ENCODE peak calls at places on chromosome 4, in four cellular contexts. P, I, L and T are unnamed samples.

GRCh38 chr4:68865178-68865638 is 49.4 kb downstream of the UGT2B10 start:
- DNase-seq in I (no peak), P (no peak), L (no peak), T (no peak)

GRCh38 chr4:72817012-72817411 is 248.0 kb upstream of the ADAMTS3 start:
- DNase-seq in L (no peak), P (peak; percentile 46), I (peak; percentile 4), T (no peak)

GRCh38 chr4:20311863-20312262 is 60.2 kb downstream of the SLIT2 start:
- DNase-seq in I (peak; percentile 53), P (peak; percentile 57), L (no peak), T (no peak)

GRCh38 chr4:173485164-173485563 is 44.9 kb downstream of the HAND2 start:
- DNase-seq in P (no peak), L (no peak), I (no peak), T (no peak)

GRCh38 chr4:128354205-128354821 is 66.7 kb upstream of the PGRMC2 start:
- DNase-seq in I (peak; percentile 79), P (peak; percentile 62), L (peak; percentile 11), T (no peak)

GRCh38 chr4:119025440-119025839 is 110.2 kb upstream of the MYOZ2 start:
- DNase-seq in P (no peak), L (no peak), I (peak; percentile 33), T (no peak)

GRCh38 chr4:123832173-123833026 is 435.8 kb downstream of the SPRY1 start:
- DNase-seq in I (peak; percentile 80), P (peak; percentile 99), L (no peak), T (no peak)

GRCh38 chr4:105455998-105456397 is 17.9 kb downstream of the PPA2 start:
- DNase-seq in P (no peak), I (no peak), L (no peak), T (no peak)

GRCh38 chr4:94766856-94767255 is 9.1 kb downstream of the BMPR1B start:
- DNase-seq in L (no peak), I (peak; percentile 35), P (peak; percentile 43), T (no peak)

GRCh38 chr4:82726601-82727000 is 72.0 kb downstream of the SCD5 start:
- DNase-seq in P (no peak), L (no peak), I (no peak), T (no peak)

GRCh38 chr4:149409186-149410056 is 406.2 kb downstream of the IQCM start:
- DNase-seq in L (no peak), P (peak; percentile 46), I (peak; percentile 76), T (no peak)

GRCh38 chr4:172356002-172356401 is 542.8 kb downstream of the GALNTL6 start:
- DNase-seq in L (no peak), I (no peak), P (no peak), T (no peak)

GRCh38 chr4:21806991-21807390 is 141.6 kb downstream of the KCNIP4 start:
- DNase-seq in L (no peak), I (no peak), P (no peak), T (no peak)

GRCh38 chr4:41146196-41146595 is 68.1 kb downstream of the APBB2 start:
- DNase-seq in I (no peak), P (no peak), L (no peak), T (no peak)

GRCh38 chr4:32789026-32789608 is 2068.9 kb downstream of the PCDH7 start:
- DNase-seq in L (no peak), I (no peak), P (no peak), T (no peak)

GRCh38 chr4:128039568-128039967 is 21.5 kb upstream of the LARP1B start:
- DNase-seq in I (no peak), P (no peak), L (no peak), T (no peak)

GRCh38 chr4:66430856-66431255 is 760.6 kb upstream of the EPHA5 start:
- DNase-seq in P (peak; percentile 70), L (peak; percentile 2), I (peak; percentile 7), T (no peak)

GRCh38 chr4:578451-579443 is 2.7 kb upstream of the TMEM271 start:
- DNase-seq in P (no peak), L (no peak), I (no peak), T (no peak)

GRCh38 chr4:40924096-40924792 is 174.5 kb downstream of the NSUN7 start:
- DNase-seq in P (no peak), L (peak; percentile 40), I (peak; percentile 89), T (peak; percentile 39)

GRCh38 chr4:186669159-186669720 is 54.4 kb downstream of the FAT1 start:
- DNase-seq in L (no peak), P (peak; percentile 47), I (peak; percentile 68), T (no peak)

GRCh38 chr4:5054532-5054931 is 3.3 kb downstream of the STK32B start:
- DNase-seq in L (no peak), P (no peak), I (no peak), T (no peak)

GRCh38 chr4:128958194-128958593 is 135.1 kb downstream of the SCLT1 start:
- DNase-seq in I (no peak), L (no peak), P (no peak), T (no peak)

GRCh38 chr4:171929907-171930306 is 116.7 kb downstream of the GALNTL6 start:
- DNase-seq in L (no peak), I (no peak), P (no peak), T (no peak)

GRCh38 chr4:4923208-4923607 is 63.7 kb downstream of the MSX1 start:
- DNase-seq in L (no peak), P (no peak), I (no peak), T (no peak)

GRCh38 chr4:2823301-2823670 is 20.4 kb upstream of the ADD1 start:
- DNase-seq in P (no peak), L (no peak), I (no peak), T (no peak)

GRCh38 chr4:130632731-130633604 is 1537.0 kb downstream of the C4orf33 start:
- DNase-seq in I (no peak), L (no peak), P (no peak), T (no peak)

GRCh38 chr4:165208322-165208652 is 926 bp downstream of the KLHL2 start:
- DNase-seq in I (no peak), P (no peak), L (no peak), T (no peak)

GRCh38 chr4:74109894-74110605 is 11.1 kb upstream of the CXCL2 start:
- DNase-seq in L (no peak), P (peak; percentile 86), I (peak; percentile 19), T (no peak)

GRCh38 chr4:1113311-1114009 is at the start of gene RNF212:
- DNase-seq in I (peak; percentile 69), P (no peak), L (no peak), T (no peak)

GRCh38 chr4:10808591-10808990 is 124.0 kb upstream of the CLNK start:
- DNase-seq in L (no peak), P (no peak), I (peak; percentile 47), T (no peak)

GRCh38 chr4:93029774-93030173 is 726.0 kb downstream of the GRID2 start:
- DNase-seq in L (no peak), I (no peak), P (no peak), T (no peak)

GRCh38 chr4:185471235-185472062 is at the start of gene CCDC110:
- DNase-seq in L (peak; percentile 90), P (peak; percentile 71), I (peak; percentile 100), T (no peak)

GRCh38 chr4:86633854-86634253 is 39.7 kb downstream of the PTPN13 start:
- DNase-seq in I (no peak), P (no peak), L (no peak), T (no peak)

GRCh38 chr4:139582044-139582443 is 26.0 kb upstream of the SETD7 start:
- DNase-seq in I (no peak), L (no peak), P (no peak), T (no peak)

GRCh38 chr4:110663738-110664444 is 41.0 kb upstream of the PITX2 start:
- DNase-seq in P (peak; percentile 46), I (peak; percentile 61), L (no peak), T (no peak)

GRCh38 chr4:144627663-144628076 is 18.3 kb upstream of the HHIP start:
- DNase-seq in P (no peak), L (no peak), I (no peak), T (no peak)

GRCh38 chr4:25107827-25108516 is 52.3 kb downstream of the SEPSECS start:
- DNase-seq in P (no peak), I (peak; percentile 1), L (no peak), T (no peak)